ENCODE peak calls at places on chromosome 15, in eight cellular contexts. G is body of pancreas, C is mammary epithelial cell, J is heart left ventricle, D is psoas muscle, H is AG04450, Q is lower lobe of right lung, P is colonic mucosa. R is an unnamed sample.
A peak's percentile ranks its signal among the peaks of the same experiment; 100 is the strongest.

GRCh38 chr15:20341901-20342605 is 199.5 kb downstream of the GOLGA6L6 start:
- DNase-seq in Q (peak; percentile 90), D (peak; percentile 90), C (peak; percentile 42), J (peak; percentile 98), G (peak; percentile 50), H (no peak), P (no peak), R (peak; percentile 30)

GRCh38 chr15:83063555-83063954 is 3.5 kb downstream of the BTBD1 start:
- DNase-seq in D (no peak), G (no peak), C (no peak), H (no peak), P (no peak), Q (no peak), J (no peak), R (no peak)

GRCh38 chr15:68775671-68776476 is 44.8 kb downstream of the ANP32A start:
- DNase-seq in H (no peak), P (peak; percentile 47), D (peak; percentile 92), Q (no peak), C (no peak), J (peak; percentile 87), G (peak; percentile 42), R (peak; percentile 94)

GRCh38 chr15:64045774-64046346 is 425 bp downstream of the DAPK2 start:
- DNase-seq in P (peak; percentile 46), H (no peak), G (peak; percentile 27), Q (no peak), C (no peak), D (peak; percentile 62), J (peak; percentile 75), R (no peak)

GRCh38 chr15:66573348-66573718 is 7.5 kb upstream of the LCTL start:
- DNase-seq in J (no peak), G (no peak), Q (no peak), H (no peak), D (no peak), P (no peak), C (no peak), R (no peak)

GRCh38 chr15:99427668-99428361 is 138.0 kb upstream of the MEF2A start:
- DNase-seq in H (no peak), J (peak; percentile 29), C (no peak), Q (no peak), G (no peak), D (peak; percentile 26), P (no peak), R (no peak)

GRCh38 chr15:45449878-45450277 is 71.5 kb upstream of the GATM start:
- DNase-seq in P (peak; percentile 92), G (peak; percentile 62), C (peak; percentile 77), D (no peak), J (no peak), Q (peak; percentile 89), H (no peak), R (no peak)

GRCh38 chr15:22895465-22896190 is 57.2 kb downstream of the NIPA2 start:
- DNase-seq in D (no peak), H (no peak), P (peak; percentile 56), Q (no peak), G (no peak), J (peak; percentile 44), C (peak; percentile 96), R (no peak)

GRCh38 chr15:83904107-83904720 is 250.3 kb downstream of the ADAMTSL3 start:
- DNase-seq in G (no peak), H (peak; percentile 71), J (no peak), D (no peak), Q (no peak), P (no peak), C (no peak), R (peak; percentile 88)

GRCh38 chr15:45157974-45158373 is 28.2 kb downstream of the DUOX1 start:
- DNase-seq in Q (no peak), C (peak; percentile 94), D (no peak), P (no peak), J (no peak), G (no peak), H (peak; percentile 48), R (peak; percentile 85)

GRCh38 chr15:66822106-66822505 is 120.1 kb downstream of the SMAD6 start:
- DNase-seq in D (no peak), P (no peak), J (no peak), Q (no peak), H (no peak), C (no peak), G (no peak), R (no peak)

GRCh38 chr15:92715753-92716152 is 60.2 kb upstream of the FAM174B start:
- DNase-seq in Q (no peak), J (no peak), D (no peak), H (no peak), G (no peak), P (no peak), C (no peak), R (peak; percentile 9)

GRCh38 chr15:50049871-50050270 is 69.2 kb downstream of the ATP8B4 start:
- DNase-seq in H (peak; percentile 73), D (no peak), C (no peak), P (no peak), Q (no peak), J (no peak), G (no peak), R (peak; percentile 17)

GRCh38 chr15:53384417-53384816 is 375.0 kb downstream of the WDR72 start:
- DNase-seq in P (peak; percentile 24), D (no peak), G (peak; percentile 52), Q (no peak), J (no peak), C (no peak), H (no peak), R (no peak)

GRCh38 chr15:63366451-63366850 is 15.2 kb downstream of the CA12 start:
- DNase-seq in P (no peak), J (no peak), Q (no peak), H (no peak), D (no peak), G (no peak), C (no peak), R (no peak)

GRCh38 chr15:37246065-37246464 is 145.7 kb upstream of the MEIS2 start:
- DNase-seq in C (no peak), P (no peak), H (no peak), J (no peak), G (no peak), D (no peak), Q (no peak), R (peak; percentile 2)

GRCh38 chr15:94596707-94597106 is 365.3 kb downstream of the MCTP2 start:
- DNase-seq in D (no peak), G (no peak), C (no peak), J (no peak), Q (no peak), H (no peak), P (no peak), R (no peak)

GRCh38 chr15:63157066-63157890 is at the start of gene RPS27L:
- DNase-seq in H (peak; percentile 94), J (peak; percentile 95), Q (peak; percentile 95), D (peak; percentile 94), P (peak; percentile 94), C (peak; percentile 92), G (peak; percentile 89), R (peak; percentile 95)

GRCh38 chr15:41919201-41919820 is 25.5 kb upstream of the SPTBN5 start:
- DNase-seq in P (no peak), H (no peak), G (peak; percentile 62), J (peak; percentile 67), C (no peak), D (no peak), Q (no peak), R (no peak)

GRCh38 chr15:80512729-80513670 is 108.8 kb downstream of the ARNT2 start:
- DNase-seq in J (no peak), Q (no peak), C (peak; percentile 12), H (no peak), D (no peak), G (no peak), P (no peak), R (peak; percentile 25)

GRCh38 chr15:92896543-92896942 is 3.6 kb upstream of the CHD2 start:
- DNase-seq in D (no peak), H (no peak), C (no peak), Q (no peak), P (no peak), G (no peak), J (no peak), R (no peak)

GRCh38 chr15:69253156-69253555 is 45.6 kb upstream of the PAQR5 start:
- DNase-seq in P (no peak), H (peak; percentile 74), J (no peak), D (no peak), C (peak; percentile 77), G (no peak), Q (no peak), R (no peak)

GRCh38 chr15:59550961-59551360 is 60.6 kb upstream of the GCNT3 start:
- DNase-seq in P (no peak), H (no peak), Q (no peak), J (no peak), D (no peak), G (no peak), C (no peak), R (no peak)
- H3K27me3 ChIP-seq in P (no peaks in the 10 kb centered on the region), H (peaks cover 2% of the 10 kb centered on the region), Q (no peaks in the 10 kb centered on the region), J (peaks cover 4% of the 10 kb centered on the region), D (no peaks in the 10 kb centered on the region), G (no peaks in the 10 kb centered on the region), C (no peaks in the 10 kb centered on the region), R (no peaks in the 10 kb centered on the region)

DNA sequence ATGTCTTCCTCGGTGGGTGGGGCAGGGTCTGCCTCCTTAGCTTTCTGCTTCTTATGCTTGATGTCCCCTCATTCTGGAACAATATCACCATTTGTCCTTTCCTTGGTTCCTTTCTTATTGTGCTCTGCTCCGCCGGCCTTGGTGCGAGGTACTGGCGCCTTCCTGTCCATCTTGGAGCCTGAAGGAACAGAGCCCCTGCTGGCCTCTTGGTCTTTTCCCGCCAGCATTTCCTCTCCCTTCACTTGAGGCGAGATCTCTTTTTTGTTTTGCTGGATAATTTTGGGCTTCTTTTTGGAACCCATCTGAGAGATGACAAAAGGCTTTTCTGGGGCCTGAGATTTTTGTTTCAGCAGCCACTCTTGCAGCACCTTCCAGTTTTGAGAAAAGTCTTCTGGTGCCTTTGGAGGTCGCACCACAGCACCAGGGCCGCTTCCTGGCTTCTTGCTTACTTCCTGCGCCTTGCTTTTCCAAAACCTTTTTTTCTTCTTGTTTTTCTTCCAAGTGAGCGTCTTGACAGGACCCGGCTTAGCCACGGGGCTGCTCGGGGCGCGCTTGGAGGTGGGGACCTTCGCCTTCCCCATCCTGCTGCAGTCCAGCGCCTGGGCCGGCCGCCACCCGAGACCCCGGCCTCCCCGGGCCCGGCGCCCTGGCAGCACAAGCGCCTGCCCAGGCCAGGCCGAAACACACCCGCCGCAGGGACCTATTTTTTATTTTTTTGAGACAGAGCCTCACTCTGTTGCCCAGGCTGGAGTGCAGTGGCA is 127.1 kb downstream of the KLF13 start:
- DNase-seq in J (no peak), C (no peak), D (no peak), Q (no peak), P (no peak), H (no peak), G (no peak), R (no peak)
- H3K27ac ChIP-seq in J (no peak overlapping the region), C (no peak overlapping the region), D (no peak overlapping the region), Q (no peak overlapping the region), P (no peak overlapping the region), H (no peak overlapping the region), G (no peak overlapping the region), R (no peak overlapping the region)

GRCh38 chr15:74502301-74502700 is 38.7 kb upstream of the ARID3B start:
- DNase-seq in G (no peak), J (no peak), D (no peak), P (no peak), Q (no peak), C (peak; percentile 35), H (no peak), R (no peak)
- TF ChIP-seq CTCF in G (no peak), J (no peak), D (no peak), P (no peak), Q (no peak), C (peak; percentile 30), H (no peak), R (no peak)

GRCh38 chr15:71056111-71056510 is 59.2 kb upstream of the THSD4 start:
- DNase-seq in G (no peak), P (no peak), D (no peak), Q (no peak), C (no peak), H (no peak), J (no peak), R (no peak)
- H3K27me3 ChIP-seq in G (no peaks in the 10 kb centered on the region), P (no peaks in the 10 kb centered on the region), D (no peaks in the 10 kb centered on the region), Q (no peaks in the 10 kb centered on the region), C (no peaks in the 10 kb centered on the region), H (no peaks in the 10 kb centered on the region), J (no peaks in the 10 kb centered on the region), R (no peaks in the 10 kb centered on the region)

R was measured in cardiac muscle cell.